ENCODE peak calls at places on chromosomes 1 and 21, in ten cellular contexts. I, A, Z, W, G, J, N, L, M and B are unnamed samples.
A peak's percentile ranks its signal among the peaks of the same experiment; 100 is the strongest.

GRCh38 chr1:164614316-164614715 is 55.3 kb downstream of the PBX1 start:
- DNase-seq in I (no peak), A (no peak), Z (no peak), W (no peak), G (no peak), J (no peak), N (no peak), L (no peak), M (no peak), B (no peak)

GRCh38 chr21:33368576-33368975 is 34.6 kb upstream of the IFNGR2 start:
- DNase-seq in I (no peak), A (no peak), Z (no peak), W (no peak), G (no peak), J (no peak), N (no peak), L (no peak), M (no peak), B (no peak)

GRCh38 chr1:10415211-10415930 is 14.9 kb upstream of the CENPS start:
- DNase-seq in I (peak; percentile 51), A (no peak), Z (no peak), W (no peak), G (peak; percentile 53), J (peak; percentile 44), N (no peak), L (no peak), M (no peak), B (no peak)

GRCh38 chr1:30366914-30367313 is 356.5 kb downstream of the MATN1 start:
- DNase-seq in I (no peak), A (no peak), Z (no peak), W (no peak), G (no peak), J (peak; percentile 22), N (no peak), L (no peak), M (no peak), B (no peak)

GRCh38 chr1:204634260-204634910 is 51.2 kb downstream of the LRRN2 start:
- DNase-seq in I (no peak), A (no peak), Z (no peak), W (no peak), G (no peak), J (no peak), N (no peak), L (no peak), M (no peak), B (no peak)

GRCh38 chr1:158118713-158119402 is 61.8 kb upstream of the CD1D start:
- DNase-seq in I (no peak), A (no peak), Z (no peak), W (no peak), G (no peak), J (no peak), N (no peak), L (no peak), M (no peak), B (no peak)

GRCh38 chr21:46035809-46036695 is 54.5 kb downstream of the COL6A1 start:
- DNase-seq in I (no peak), A (no peak), Z (no peak), W (peak; percentile 53), G (no peak), J (no peak), N (peak; percentile 80), L (no peak), M (no peak), B (no peak)

GRCh38 chr21:38170705-38171682 is 85.8 kb upstream of the KCNJ15 start:
- DNase-seq in I (no peak), A (no peak), Z (no peak), W (no peak), G (no peak), J (no peak), N (no peak), L (no peak), M (no peak), B (no peak)

GRCh38 chr1:91697322-91698260 is 188.4 kb downstream of the TGFBR3 start:
- DNase-seq in I (no peak), A (no peak), Z (no peak), W (no peak), G (no peak), J (no peak), N (no peak), L (no peak), M (no peak), B (no peak)

GRCh38 chr1:202155478-202156021 is 4.9 kb downstream of the PTPN7 start:
- DNase-seq in I (no peak), A (no peak), Z (no peak), W (peak; percentile 47), G (peak; percentile 83), J (peak; percentile 70), N (no peak), L (no peak), M (no peak), B (no peak)

GRCh38 chr1:5500541-5500940 is 491.7 kb downstream of the NPHP4 start:
- DNase-seq in I (no peak), A (no peak), Z (no peak), W (no peak), G (no peak), J (no peak), N (no peak), L (no peak), M (no peak), B (no peak)

GRCh38 chr1:209230319-209230718 is 353.2 kb upstream of the CAMK1G start:
- DNase-seq in I (no peak), A (no peak), Z (no peak), W (no peak), G (no peak), J (no peak), N (no peak), L (no peak), M (no peak), B (no peak)

GRCh38 chr1:91803847-91804545 is 82.0 kb downstream of the TGFBR3 start:
- DNase-seq in I (no peak), A (no peak), Z (no peak), W (no peak), G (no peak), J (no peak), N (no peak), L (no peak), M (no peak), B (no peak)

GRCh38 chr21:32360401-32360981 is 32.3 kb downstream of the URB1 start:
- DNase-seq in I (no peak), A (no peak), Z (no peak), W (no peak), G (no peak), J (no peak), N (no peak), L (peak; percentile 19), M (no peak), B (no peak)

GRCh38 chr1:44946720-44947059 is 39.7 kb downstream of the EIF2B3 start:
- DNase-seq in I (no peak), A (no peak), Z (no peak), W (no peak), G (no peak), J (no peak), N (no peak), L (no peak), M (no peak), B (no peak)

GRCh38 chr1:115794976-115795375 is 26.5 kb upstream of the CASQ2 start:
- DNase-seq in I (no peak), A (no peak), Z (no peak), W (no peak), G (no peak), J (no peak), N (no peak), L (no peak), M (no peak), B (no peak)
- H3K27ac ChIP-seq in I (no peak overlapping the region), A (no peak overlapping the region), Z (no peak overlapping the region), W (no peak overlapping the region), G (no peak overlapping the region), J (no peak overlapping the region), N (no peak overlapping the region), L (no peak overlapping the region), M (no peak overlapping the region), B (no peak overlapping the region)

GRCh38 chr1:40768146-40768990 is 15.2 kb upstream of the KCNQ4 start:
- DNase-seq in I (no peak), A (no peak), Z (no peak), W (no peak), G (no peak), J (no peak), N (no peak), L (no peak), M (no peak), B (peak; percentile 53)

GRCh38 chr1:40772146-40772770 is 11.3 kb upstream of the KCNQ4 start:
- DNase-seq in I (no peak), A (no peak), Z (no peak), W (no peak), G (no peak), J (no peak), N (no peak), L (no peak), M (peak; percentile 43), B (no peak)

GRCh38 chr1:40770296-40771070 is 13.1 kb upstream of the KCNQ4 start:
- DNase-seq in I (no peak), A (no peak), Z (no peak), W (no peak), G (no peak), J (no peak), N (no peak), L (no peak), M (no peak), B (no peak)

GRCh38 chr1:40766560-40766959 is 17.0 kb upstream of the KCNQ4 start:
- DNase-seq in I (no peak), A (no peak), Z (no peak), W (no peak), G (no peak), J (no peak), N (no peak), L (no peak), M (no peak), B (no peak)

GRCh38 chr1:40769815-40770214 is 13.8 kb upstream of the KCNQ4 start:
- DNase-seq in I (no peak), A (no peak), Z (no peak), W (no peak), G (no peak), J (no peak), N (peak; percentile 32), L (no peak), M (no peak), B (peak; percentile 58)
- TF ChIP-seq CTCF in I (peak; percentile 15), A (no peak), Z (peak; percentile 17), W (peak; percentile 11), G (no peak), J (no peak), N (no peak), L (no peak), M (no peak), B (no peak)

DNA sequence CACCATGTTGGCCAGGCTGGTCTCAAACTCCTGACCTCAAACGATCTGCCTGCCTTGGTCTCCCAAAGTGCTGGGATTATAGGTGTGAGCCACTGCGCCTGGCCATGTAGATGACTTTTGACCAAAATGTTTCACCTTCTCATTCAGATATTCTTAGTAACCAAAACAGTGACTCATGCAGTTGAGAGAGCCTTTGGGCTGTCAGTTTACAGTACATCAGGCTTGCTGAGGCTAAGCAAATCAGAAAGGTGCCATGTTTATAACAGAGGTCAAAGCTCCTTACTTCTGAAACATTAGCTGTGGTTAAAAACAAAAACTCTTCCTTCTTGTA is 21.0 kb downstream of the CNIH4 start:
- DNase-seq in I (no peak), A (no peak), Z (no peak), W (peak; percentile 16), G (no peak), J (no peak), N (no peak), L (no peak), M (no peak), B (peak; percentile 29)
- H3K27ac ChIP-seq in I (no peak overlapping the region), A (peak overlapping the region; percentile 21), Z (peak overlapping the region; percentile 25), W (peak overlapping the region; percentile 58), G (no peak overlapping the region), J (no peak overlapping the region), N (peak overlapping the region; percentile 77), L (no peak overlapping the region), M (no peak overlapping the region), B (peak overlapping the region; percentile 85)

GRCh38 chr21:36705679-36706481 is 7.0 kb downstream of the SIM2 start:
- DNase-seq in I (no peak), A (no peak), Z (no peak), W (no peak), G (no peak), J (no peak), N (no peak), L (no peak), M (no peak), B (no peak)
- TF ChIP-seq CTCF in I (no peak), A (no peak), Z (no peak), W (peak; percentile 21), G (no peak), J (no peak), N (no peak), L (no peak), M (no peak), B (no peak)